ENCODE peak calls at places on chromosomes 11 and 22, in six cellular contexts. D, G, K, X, W and B are unnamed samples.

GRCh38 chr11:13339196-13340153 is 61.9 kb downstream of the BMAL1 start:
- DNase-seq in D (peak; percentile 82), G (no peak), K (peak; percentile 24), X (no peak), W (no peak), B (no peak)

GRCh38 chr11:16936643-16937042 is 77.6 kb downstream of the PLEKHA7 start:
- DNase-seq in D (no peak), G (no peak), K (no peak), X (no peak), W (no peak), B (no peak)

GRCh38 chr11:102592634-102593581 is 32.2 kb downstream of the MMP20 start:
- DNase-seq in D (no peak), G (no peak), K (no peak), X (no peak), W (no peak), B (no peak)

GRCh38 chr22:48894804-48895250 is 932.8 kb downstream of the BRD1 start:
- DNase-seq in D (no peak), G (no peak), K (no peak), X (no peak), W (no peak), B (no peak)

GRCh38 chr11:45097721-45098493 is 48.5 kb upstream of the PRDM11 start:
- DNase-seq in D (peak; percentile 21), G (peak; percentile 96), K (peak; percentile 28), X (no peak), W (no peak), B (no peak)

GRCh38 chr11:117009905-117010605 is 88.2 kb downstream of the SIK3 start:
- DNase-seq in D (no peak), G (no peak), K (no peak), X (no peak), W (no peak), B (no peak)

GRCh38 chr11:17408641-17409040 is 20.2 kb upstream of the KCNJ11 start:
- DNase-seq in D (no peak), G (no peak), K (no peak), X (no peak), W (no peak), B (no peak)

GRCh38 chr11:12512826-12513395 is 135.5 kb downstream of the PARVA start:
- DNase-seq in D (no peak), G (no peak), K (no peak), X (no peak), W (no peak), B (no peak)

GRCh38 chr22:30602049-30602448 is 4.9 kb upstream of the TCN2 start:
- DNase-seq in D (no peak), G (no peak), K (no peak), X (no peak), W (no peak), B (no peak)

GRCh38 chr11:128708660-128709059 is 14.8 kb downstream of the FLI1 start:
- DNase-seq in D (no peak), G (no peak), K (no peak), X (no peak), W (no peak), B (no peak)

GRCh38 chr11:119169272-119169719 is 771 bp downstream of the NLRX1 start:
- DNase-seq in D (no peak), G (peak; percentile 18), K (no peak), X (peak; percentile 83), W (no peak), B (no peak)

GRCh38 chr11:111944139-111944538 is 7.0 kb downstream of the DIXDC1 start:
- DNase-seq in D (peak; percentile 53), G (no peak), K (no peak), X (no peak), W (no peak), B (no peak)

GRCh38 chr11:69233761-69234136 is 60.2 kb upstream of the MYEOV start:
- DNase-seq in D (no peak), G (peak; percentile 27), K (no peak), X (no peak), W (no peak), B (no peak)

GRCh38 chr11:83156996-83157754 is at the start of gene PCF11:
- DNase-seq in D (no peak), G (no peak), K (no peak), X (no peak), W (no peak), B (peak; percentile 99)

GRCh38 chr22:46542011-46542985 is 4.9 kb upstream of the CELSR1 start:
- DNase-seq in D (no peak), G (peak; percentile 82), K (peak; percentile 69), X (peak; percentile 80), W (peak; percentile 40), B (peak; percentile 81)

GRCh38 chr22:22923379-22923778 is 35.8 kb downstream of the IGLL5 start:
- DNase-seq in D (no peak), G (no peak), K (no peak), X (no peak), W (no peak), B (no peak)

GRCh38 chr11:87301785-87302540 is 264.2 kb downstream of the TMEM135 start:
- DNase-seq in D (no peak), G (no peak), K (no peak), X (no peak), W (no peak), B (no peak)

GRCh38 chr11:6568191-6568918 is 35.1 kb downstream of the RRP8 start:
- DNase-seq in D (peak; percentile 76), G (no peak), K (no peak), X (peak; percentile 66), W (peak; percentile 88), B (no peak)

GRCh38 chr11:69705901-69706787 is 2.3 kb upstream of the FGF19 start:
- DNase-seq in D (no peak), G (peak; percentile 43), K (no peak), X (no peak), W (no peak), B (no peak)

GRCh38 chr11:126246636-126247035 is 22.1 kb downstream of the SRPRA start:
- DNase-seq in D (no peak), G (no peak), K (no peak), X (no peak), W (no peak), B (no peak)

GRCh38 chr22:47100646-47101045 is 338.2 kb downstream of the TBC1D22A start:
- DNase-seq in D (no peak), G (no peak), K (no peak), X (no peak), W (no peak), B (no peak)

GRCh38 chr11:121479355-121479754 is 26.6 kb upstream of the SORL1-AS1 start:
- DNase-seq in D (no peak), G (peak; percentile 36), K (no peak), X (no peak), W (no peak), B (no peak)

GRCh38 chr11:71325418-71326327 is 73.3 kb upstream of the SHANK2 start:
- DNase-seq in D (no peak), G (no peak), K (no peak), X (peak; percentile 26), W (no peak), B (no peak)

GRCh38 chr11:124892131-124892530 is 5.5 kb downstream of the ROBO4 start:
- DNase-seq in D (no peak), G (no peak), K (no peak), X (no peak), W (no peak), B (no peak)

GRCh38 chr11:120941000-120941399 is 82.9 kb upstream of the TBCEL start:
- DNase-seq in D (no peak), G (no peak), K (no peak), X (no peak), W (no peak), B (no peak)

GRCh38 chr11:62953811-62954210 is 31.0 kb downstream of the SLC22A6 start:
- DNase-seq in D (no peak), G (no peak), K (no peak), X (no peak), W (no peak), B (no peak)

GRCh38 chr22:49007013-49007653 is 820.5 kb downstream of the BRD1 start:
- DNase-seq in D (no peak), G (no peak), K (no peak), X (peak; percentile 26), W (no peak), B (no peak)

GRCh38 chr11:16896716-16897115 is 117.5 kb downstream of the PLEKHA7 start:
- DNase-seq in D (no peak), G (no peak), K (no peak), X (no peak), W (no peak), B (no peak)

GRCh38 chr22:46846154-46846831 is 83.8 kb downstream of the TBC1D22A start:
- DNase-seq in D (no peak), G (no peak), K (no peak), X (no peak), W (no peak), B (no peak)